ENCODE peak calls at places on chromosome 20, in nine cellular contexts. Z, O, W, H, F, C, U, J and G are unnamed samples.

GRCh38 chr20:642398-643174 is 10.4 kb downstream of the SRXN1 start:
- DNase-seq in Z (no peak), O (no peak), W (no peak), H (no peak), F (no peak), C (no peak), U (no peak), J (no peak), G (peak; percentile 69)

GRCh38 chr20:22814475-22815205 is 220.5 kb upstream of the SSTR4 start:
- DNase-seq in Z (no peak), O (no peak), W (no peak), H (no peak), F (no peak), C (no peak), U (no peak), J (no peak), G (no peak)

GRCh38 chr20:2804041-2804828 is 3.8 kb upstream of the CPXM1 start:
- DNase-seq in Z (no peak), O (no peak), W (no peak), H (no peak), F (no peak), C (no peak), U (no peak), J (no peak), G (no peak)

GRCh38 chr20:29744071-29744470 is 1513.4 kb upstream of the DEFB115 start:
- DNase-seq in Z (no peak), O (no peak), W (no peak), H (no peak), F (no peak), C (no peak), U (no peak), J (no peak), G (no peak)

GRCh38 chr20:59314872-59315500 is 14.6 kb downstream of the EDN3 start:
- DNase-seq in Z (no peak), O (no peak), W (no peak), H (no peak), F (no peak), C (no peak), U (no peak), J (no peak), G (no peak)

GRCh38 chr20:10919549-10920140 is 245.8 kb upstream of the JAG1 start:
- DNase-seq in Z (no peak), O (no peak), W (no peak), H (no peak), F (no peak), C (no peak), U (no peak), J (no peak), G (no peak)

GRCh38 chr20:53926428-53927028 is 143.9 kb downstream of the BCAS1 start:
- DNase-seq in Z (peak; percentile 79), O (no peak), W (peak; percentile 57), H (no peak), F (no peak), C (no peak), U (no peak), J (no peak), G (no peak)

GRCh38 chr20:32570401-32571190 is 14.5 kb downstream of the NOL4L start:
- DNase-seq in Z (no peak), O (no peak), W (no peak), H (no peak), F (no peak), C (no peak), U (no peak), J (no peak), G (no peak)

GRCh38 chr20:25225642-25226432 is 22.0 kb upstream of the PYGB start:
- DNase-seq in Z (no peak), O (no peak), W (no peak), H (no peak), F (no peak), C (no peak), U (no peak), J (no peak), G (no peak)

GRCh38 chr20:33677991-33678431 is 3.8 kb upstream of the NECAB3 start:
- DNase-seq in Z (no peak), O (no peak), W (no peak), H (no peak), F (no peak), C (no peak), U (no peak), J (no peak), G (no peak)

GRCh38 chr20:50108571-50109235 is 4.2 kb downstream of the UBE2V1 start:
- DNase-seq in Z (no peak), O (no peak), W (no peak), H (no peak), F (no peak), C (no peak), U (no peak), J (no peak), G (no peak)

GRCh38 chr20:32442630-32443029 is 84.5 kb downstream of the ASXL1 start:
- DNase-seq in Z (no peak), O (no peak), W (no peak), H (no peak), F (no peak), C (no peak), U (no peak), J (no peak), G (no peak)

GRCh38 chr20:50071039-50071888 is 41.7 kb downstream of the UBE2V1 start:
- DNase-seq in Z (peak; percentile 81), O (peak; percentile 85), W (peak; percentile 93), H (peak; percentile 90), F (peak; percentile 100), C (peak; percentile 46), U (peak; percentile 85), J (peak; percentile 66), G (peak; percentile 95)

GRCh38 chr20:63540417-63541186 is 3.4 kb upstream of the PTK6 start:
- DNase-seq in Z (no peak), O (no peak), W (no peak), H (no peak), F (no peak), C (no peak), U (no peak), J (peak; percentile 16), G (peak; percentile 79)

GRCh38 chr20:50877232-50877631 is 54.0 kb downstream of the ADNP start:
- DNase-seq in Z (no peak), O (no peak), W (no peak), H (no peak), F (no peak), C (no peak), U (no peak), J (no peak), G (no peak)

GRCh38 chr20:13009682-13010406 is 1.1 kb downstream of the SPTLC3 start:
- DNase-seq in Z (peak; percentile 74), O (no peak), W (no peak), H (no peak), F (no peak), C (peak; percentile 72), U (peak; percentile 6), J (no peak), G (no peak)